ENCODE peak calls at places on chromosome 5, in nine cellular contexts. R, E, T, W, H, G, K, Y and L are unnamed samples.
A peak's percentile ranks its signal among the peaks of the same experiment; 100 is the strongest.

GRCh38 chr5:93611900-93612898 is 29.2 kb downstream of the NR2F1 start:
- DNase-seq in W (peak; percentile 32), G (no peak), R (no peak), H (peak; percentile 63), K (no peak), E (peak; percentile 52), T (no peak), Y (no peak), L (no peak)

GRCh38 chr5:43973318-43973717 is 370.3 kb downstream of the NNT start:
- DNase-seq in Y (no peak), K (no peak), R (no peak), T (no peak), W (no peak), E (no peak), G (no peak), H (no peak), L (no peak)

GRCh38 chr5:179834120-179834519 is 13.4 kb downstream of the SQSTM1 start:
- DNase-seq in H (no peak), K (no peak), E (no peak), Y (no peak), R (no peak), G (no peak), T (no peak), W (no peak), L (no peak)

GRCh38 chr5:172417983-172418630 is 36.2 kb downstream of the SH3PXD2B start:
- DNase-seq in G (no peak), T (peak; percentile 99), R (peak; percentile 94), W (peak; percentile 97), E (no peak), K (peak; percentile 89), H (peak; percentile 97), Y (no peak), L (peak; percentile 82)

GRCh38 chr5:17257705-17258273 is 40.4 kb downstream of the BASP1 start:
- DNase-seq in E (no peak), K (no peak), T (no peak), W (no peak), R (no peak), Y (no peak), H (no peak), G (no peak), L (no peak)

GRCh38 chr5:19492861-19493260 is 495.1 kb downstream of the CDH18 start:
- DNase-seq in G (no peak), E (no peak), R (no peak), W (peak; percentile 9), Y (no peak), K (no peak), T (no peak), H (peak; percentile 24), L (no peak)

GRCh38 chr5:31270396-31270795 is 76.9 kb downstream of the CDH6 start:
- DNase-seq in Y (peak; percentile 2), K (no peak), R (no peak), H (peak; percentile 13), E (peak; percentile 26), G (no peak), T (no peak), W (no peak), L (no peak)

GRCh38 chr5:124524552-124525232 is 221.7 kb downstream of the ZNF608 start:
- DNase-seq in E (no peak), G (no peak), Y (no peak), H (no peak), T (no peak), W (no peak), K (no peak), R (no peak), L (no peak)

GRCh38 chr5:6584727-6585126 is 48.1 kb downstream of the NSUN2 start:
- DNase-seq in Y (no peak), W (no peak), E (no peak), H (no peak), T (no peak), R (no peak), G (no peak), K (no peak), L (no peak)

GRCh38 chr5:78638423-78638822 is 10.1 kb downstream of the LHFPL2 start:
- DNase-seq in R (peak; percentile 76), Y (peak; percentile 89), T (peak; percentile 79), W (peak; percentile 96), G (peak; percentile 92), H (peak; percentile 88), E (peak; percentile 84), K (peak; percentile 65), L (peak; percentile 52)

GRCh38 chr5:82092-82491 is 9.9 kb upstream of the PLEKHG4B start:
- DNase-seq in Y (no peak), H (peak; percentile 45), R (no peak), K (no peak), T (no peak), G (no peak), W (peak; percentile 71), E (peak; percentile 86), L (no peak)

GRCh38 chr5:69129413-69129812 is 35.6 kb downstream of the SLC30A5 start:
- DNase-seq in Y (peak; percentile 27), R (no peak), G (no peak), E (no peak), T (no peak), W (peak; percentile 68), H (peak; percentile 43), K (no peak), L (no peak)

GRCh38 chr5:149129181-149129580 is 12.1 kb upstream of the ABLIM3 start:
- DNase-seq in H (no peak), W (no peak), T (no peak), K (no peak), G (no peak), Y (no peak), E (no peak), R (no peak), L (no peak)

GRCh38 chr5:102654559-102655354 is 100.3 kb upstream of the PAM start:
- DNase-seq in Y (no peak), K (no peak), H (no peak), G (no peak), R (no peak), W (no peak), T (no peak), E (no peak), L (no peak)

GRCh38 chr5:168649306-168649705 is 70.1 kb upstream of the PANK3 start:
- DNase-seq in H (no peak), E (no peak), R (no peak), T (no peak), Y (no peak), K (no peak), W (no peak), G (no peak), L (no peak)

GRCh38 chr5:68924490-68925145 is 169.2 kb upstream of the SLC30A5 start:
- DNase-seq in Y (no peak), R (no peak), E (no peak), T (no peak), G (no peak), W (peak; percentile 89), H (peak; percentile 46), K (no peak), L (no peak)

GRCh38 chr5:6920628-6921256 is 207.5 kb downstream of the TENT4A start:
- DNase-seq in H (no peak), R (no peak), K (no peak), Y (no peak), G (no peak), W (no peak), T (no peak), E (no peak), L (no peak)

GRCh38 chr5:35856186-35857003 is at the start of gene IL7R:
- DNase-seq in Y (no peak), K (no peak), H (no peak), T (no peak), E (no peak), W (peak; percentile 67), R (no peak), G (no peak), L (no peak)

GRCh38 chr5:142828797-142829535 is 58.8 kb downstream of the ARHGAP26 start:
- DNase-seq in R (no peak), H (no peak), K (no peak), E (peak; percentile 19), G (no peak), Y (no peak), W (no peak), T (no peak), L (no peak)
- H3K4me3 ChIP-seq in R (no peak overlapping the region), H (no peak overlapping the region), K (no peak overlapping the region), E (no peak overlapping the region), G (no peak overlapping the region), Y (no peak overlapping the region), W (no peak overlapping the region), T (no peak overlapping the region), L (no peak overlapping the region)

GRCh38 chr5:26903469-26903868 is 134.9 kb downstream of the CDH9 start:
- DNase-seq in K (no peak), G (no peak), W (no peak), H (no peak), R (no peak), E (no peak), Y (no peak), T (no peak), L (no peak)
- H3K4me3 ChIP-seq in K (no peak overlapping the region), G (no peak overlapping the region), W (no peak overlapping the region), H (no peak overlapping the region), R (no peak overlapping the region), E (no peak overlapping the region), Y (no peak overlapping the region), T (no peak overlapping the region), L (no peak overlapping the region)

DNA sequence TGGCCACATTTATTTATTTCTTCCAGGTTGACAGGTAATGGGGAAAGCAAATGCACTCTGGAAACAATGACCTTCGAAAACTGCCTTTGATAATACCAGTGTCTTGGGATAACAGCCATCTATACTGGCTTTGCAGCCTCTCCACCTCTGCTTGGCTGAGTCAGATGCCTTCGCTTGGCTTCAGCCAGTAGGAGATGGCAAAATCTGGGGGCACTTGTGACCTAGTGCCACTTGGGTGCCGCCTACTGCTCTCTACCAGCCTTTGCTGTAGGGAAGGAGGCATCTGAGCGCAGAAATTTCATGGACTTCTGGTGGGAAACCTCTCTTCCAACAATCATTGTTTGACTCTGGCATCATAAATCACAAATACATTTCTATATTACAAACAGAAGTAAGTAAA is 21.8 kb downstream of the FYB1 start:
- DNase-seq in Y (no peak), R (no peak), W (no peak), T (no peak), G (no peak), E (no peak), K (no peak), H (no peak), L (no peak)
- H3K4me3 ChIP-seq in Y (no peak overlapping the region), R (no peak overlapping the region), W (no peak overlapping the region), T (no peak overlapping the region), G (no peak overlapping the region), E (no peak overlapping the region), K (no peak overlapping the region), H (no peak overlapping the region), L (no peak overlapping the region)

GRCh38 chr5:141478321-141478945 is 2.7 kb downstream of the PCDHGC3 start:
- DNase-seq in H (peak; percentile 29), W (peak; percentile 44), T (peak; percentile 41), G (no peak), E (no peak), Y (no peak), R (no peak), K (no peak), L (no peak)

GRCh38 chr5:141477815-141478214 is 2.0 kb downstream of the PCDHGC3 start:
- DNase-seq in R (no peak), W (no peak), T (no peak), Y (no peak), H (no peak), G (no peak), E (no peak), K (no peak), L (no peak)

GRCh38 chr5:141475625-141476131 is at the start of gene PCDHGC3:
- DNase-seq in T (peak; percentile 95), R (peak; percentile 94), E (peak; percentile 88), G (peak; percentile 74), H (peak; percentile 97), Y (peak; percentile 88), K (peak; percentile 92), W (peak; percentile 91), L (peak; percentile 81)

GRCh38 chr5:141477169-141477568 is 1.4 kb downstream of the PCDHGC3 start:
- DNase-seq in G (no peak), Y (no peak), H (no peak), K (no peak), T (no peak), E (no peak), W (no peak), R (no peak), L (no peak)

GRCh38 chr5:141476132-141476909 is 555 bp downstream of the PCDHGC3 start:
- DNase-seq in H (peak; percentile 85), T (peak; percentile 70), E (peak; percentile 31), K (peak; percentile 72), G (peak; percentile 18), R (peak; percentile 66), Y (peak; percentile 50), W (peak; percentile 80), L (no peak)
- H3K4me3 ChIP-seq in H (peak overlapping the region; percentile 61), T (peak overlapping the region; percentile 55), E (peak overlapping the region; percentile 25), K (peak overlapping the region; percentile 63), G (peak overlapping the region; percentile 93), R (peak overlapping the region; percentile 71), Y (peak overlapping the region; percentile 58), W (peak overlapping the region; percentile 87), L (peak overlapping the region; percentile 83)